ENCODE peak calls at places on chromosomes 6 and 20, in five cellular contexts. One of them, this sample, is unnamed.

GRCh38 chr6:118598324-118598723 is 50.2 kb downstream of the PLN start:
- DNase-seq in MCF 10A: no peak
- DNase-seq in breast epithelium: no peak
- DNase-seq in RWPE1: no peak
- DNase-seq in tibial artery: no peak
- DNase-seq in this sample: no peak

GRCh38 chr6:42527204-42527603 is 36.6 kb upstream of the UBR2 start:
- DNase-seq in MCF 10A: no peak
- DNase-seq in breast epithelium: no peak
- DNase-seq in RWPE1: no peak
- DNase-seq in tibial artery: no peak
- DNase-seq in this sample: no peak

GRCh38 chr6:2434116-2434515 is 188.7 kb upstream of the GMDS start:
- DNase-seq in MCF 10A: peak
- DNase-seq in breast epithelium: no peak
- DNase-seq in RWPE1: peak
- DNase-seq in tibial artery: no peak
- DNase-seq in this sample: no peak

GRCh38 chr6:44151348-44152108 is 7.1 kb upstream of the CAPN11 start:
- DNase-seq in MCF 10A: peak
- DNase-seq in breast epithelium: peak
- DNase-seq in RWPE1: peak
- DNase-seq in tibial artery: peak
- DNase-seq in this sample: no peak

GRCh38 chr6:163585932-163586437 is 171.5 kb downstream of the QKI start:
- DNase-seq in MCF 10A: peak
- DNase-seq in breast epithelium: no peak
- DNase-seq in RWPE1: peak
- DNase-seq in tibial artery: peak
- DNase-seq in this sample: no peak

GRCh38 chr6:25833136-25833535 is 1.3 kb upstream of the SLC17A1 start:
- DNase-seq in MCF 10A: no peak
- DNase-seq in breast epithelium: no peak
- DNase-seq in RWPE1: no peak
- DNase-seq in tibial artery: no peak
- DNase-seq in this sample: no peak

GRCh38 chr6:138105446-138105845 is 1.8 kb downstream of the PERP start:
- DNase-seq in MCF 10A: peak
- DNase-seq in breast epithelium: no peak
- DNase-seq in RWPE1: peak
- DNase-seq in tibial artery: no peak
- DNase-seq in this sample: no peak

GRCh38 chr6:116840091-116840490 is 11.2 kb upstream of the GPRC6A start:
- DNase-seq in MCF 10A: peak
- DNase-seq in breast epithelium: no peak
- DNase-seq in RWPE1: peak
- DNase-seq in tibial artery: no peak
- DNase-seq in this sample: no peak

GRCh38 chr20:18272451-18272850 is 15.9 kb upstream of the ZNF133 start:
- DNase-seq in MCF 10A: peak
- DNase-seq in breast epithelium: no peak
- DNase-seq in RWPE1: no peak
- DNase-seq in tibial artery: peak
- DNase-seq in this sample: no peak

GRCh38 chr20:44006126-44006525 is 91.5 kb downstream of the TOX2 start:
- DNase-seq in MCF 10A: no peak
- DNase-seq in breast epithelium: no peak
- DNase-seq in RWPE1: no peak
- DNase-seq in tibial artery: no peak
- DNase-seq in this sample: peak

GRCh38 chr20:57335392-57335791 is 5.8 kb downstream of the SPO11 start:
- DNase-seq in MCF 10A: peak
- DNase-seq in breast epithelium: no peak
- DNase-seq in RWPE1: peak
- DNase-seq in tibial artery: no peak
- DNase-seq in this sample: no peak

GRCh38 chr6:90256698-90257485 is 39.8 kb downstream of the BACH2 start:
- DNase-seq in MCF 10A: peak
- DNase-seq in breast epithelium: no peak
- DNase-seq in RWPE1: no peak
- DNase-seq in tibial artery: no peak
- DNase-seq in this sample: no peak

GRCh38 chr6:126268087-126268486 is 71.8 kb upstream of the CENPW start:
- DNase-seq in MCF 10A: no peak
- DNase-seq in breast epithelium: no peak
- DNase-seq in RWPE1: no peak
- DNase-seq in tibial artery: no peak
- DNase-seq in this sample: no peak

GRCh38 chr6:36334832-36335459 is 1.7 kb downstream of the BNIP5 start:
- DNase-seq in MCF 10A: no peak
- DNase-seq in breast epithelium: no peak
- DNase-seq in RWPE1: no peak
- DNase-seq in tibial artery: peak
- DNase-seq in this sample: no peak

GRCh38 chr20:23613676-23614075 is 8.0 kb upstream of the CST9 start:
- DNase-seq in MCF 10A: no peak
- DNase-seq in breast epithelium: no peak
- DNase-seq in RWPE1: no peak
- DNase-seq in tibial artery: no peak
- DNase-seq in this sample: no peak

GRCh38 chr6:33298773-33299236 is at the start of gene RGL2:
- DNase-seq in MCF 10A: peak
- DNase-seq in breast epithelium: peak
- DNase-seq in RWPE1: peak
- DNase-seq in tibial artery: peak
- DNase-seq in this sample: no peak

GRCh38 chr6:168310945-168311344 is 8.6 kb downstream of the DACT2 start:
- DNase-seq in MCF 10A: no peak
- DNase-seq in breast epithelium: no peak
- DNase-seq in RWPE1: no peak
- DNase-seq in tibial artery: no peak
- DNase-seq in this sample: no peak

DNA sequence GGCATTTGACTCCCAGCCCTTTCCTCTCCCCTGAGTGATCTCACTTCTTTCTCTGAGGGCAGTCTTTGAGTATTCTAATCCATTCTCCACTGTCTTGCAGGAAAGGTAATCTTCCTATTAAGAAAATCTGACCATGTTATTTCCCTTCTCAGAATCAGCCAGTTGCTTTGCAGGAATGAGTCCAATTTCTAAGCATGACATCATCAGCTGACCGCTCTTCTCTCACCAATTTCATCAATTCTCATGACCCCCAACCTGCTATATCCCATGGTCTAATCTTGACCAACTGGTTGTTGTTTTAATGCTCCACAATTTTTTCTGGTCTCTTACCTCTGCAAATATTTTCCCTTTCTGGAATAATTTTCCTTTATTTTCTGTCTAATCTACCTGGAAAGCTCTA is 73.4 kb downstream of the FAM229B start:
- DNase-seq in MCF 10A: no peak
- DNase-seq in breast epithelium: no peak
- DNase-seq in RWPE1: no peak
- DNase-seq in tibial artery: no peak
- DNase-seq in this sample: no peak
- TF ChIP-seq CTCF in MCF 10A: no peak
- TF ChIP-seq CTCF in breast epithelium: no peak
- TF ChIP-seq CTCF in RWPE1: no peak
- TF ChIP-seq CTCF in tibial artery: no peak
- TF ChIP-seq CTCF in this sample: no peak

GRCh38 chr6:61810047-61810446 is 476.0 kb downstream of the KHDRBS2 start:
- DNase-seq in MCF 10A: no peak
- DNase-seq in breast epithelium: no peak
- DNase-seq in RWPE1: no peak
- DNase-seq in tibial artery: no peak
- DNase-seq in this sample: no peak

DNA sequence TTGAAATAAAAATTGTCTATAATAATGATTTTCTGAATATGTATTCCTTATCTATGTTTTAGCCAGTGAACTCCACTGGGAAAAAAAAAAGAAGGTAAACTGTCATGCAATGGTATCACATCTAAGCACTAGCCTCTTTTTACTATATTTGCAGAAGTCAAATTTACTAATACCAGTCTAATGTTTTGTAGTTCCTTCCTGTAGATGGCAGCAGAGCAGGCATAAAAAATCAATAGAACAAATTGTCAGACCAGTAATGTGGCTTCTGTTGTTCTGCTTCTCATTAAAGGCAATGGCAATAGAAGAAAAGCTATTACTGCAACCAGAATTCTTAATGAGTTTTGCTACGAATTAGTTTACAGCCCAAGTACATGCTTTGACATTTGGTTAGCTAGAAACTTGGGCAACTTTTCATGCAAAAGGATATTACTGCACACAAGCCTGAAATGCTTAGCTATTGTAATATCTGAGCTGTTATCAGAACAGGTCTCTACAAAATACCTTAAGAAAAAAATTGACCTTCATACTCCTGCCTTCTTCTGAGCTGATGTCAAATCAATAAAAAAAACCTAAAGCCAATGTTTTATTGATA is 476.9 kb downstream of the KHDRBS2 start:
- DNase-seq in MCF 10A: peak
- DNase-seq in breast epithelium: no peak
- DNase-seq in RWPE1: peak
- DNase-seq in tibial artery: no peak
- DNase-seq in this sample: no peak
- TF ChIP-seq CTCF in MCF 10A: peak
- TF ChIP-seq CTCF in breast epithelium: no peak
- TF ChIP-seq CTCF in RWPE1: peak
- TF ChIP-seq CTCF in tibial artery: peak
- TF ChIP-seq CTCF in this sample: peak

DNA sequence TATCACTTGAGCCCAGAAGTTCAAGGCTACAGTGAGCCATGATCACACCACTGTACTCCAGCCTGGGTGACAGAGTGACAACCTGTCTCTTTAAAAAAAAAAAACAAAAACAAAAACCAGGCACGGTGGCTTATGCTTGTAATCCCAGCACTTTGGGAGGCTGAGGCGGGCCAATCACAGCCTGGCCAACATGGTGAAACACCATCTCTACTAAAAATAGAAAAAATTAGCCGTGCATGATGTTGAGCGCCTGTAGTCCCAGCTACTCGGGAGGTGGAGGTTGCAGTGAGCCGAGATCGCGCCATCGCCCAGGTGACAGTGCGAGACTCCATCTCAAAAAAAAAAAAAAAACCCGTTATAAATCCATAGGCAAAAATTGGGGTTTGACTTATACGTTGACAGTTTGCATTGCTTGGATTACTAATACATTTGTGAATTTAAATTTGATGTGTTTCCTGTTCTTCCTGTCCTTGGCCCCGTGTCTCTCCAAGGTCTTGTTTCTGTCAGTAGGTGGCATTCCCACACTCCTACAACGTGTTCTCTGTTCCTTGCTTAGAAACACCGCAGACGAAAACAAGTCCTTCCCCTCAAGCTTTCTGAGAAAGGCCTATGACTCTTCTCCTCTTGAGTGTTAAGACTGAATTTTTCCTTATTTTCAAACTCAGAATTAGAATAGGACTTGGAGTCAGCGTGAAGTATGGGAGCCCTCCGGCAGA is 147.0 kb downstream of the DTNBP1 start:
- DNase-seq in MCF 10A: no peak
- DNase-seq in breast epithelium: no peak
- DNase-seq in RWPE1: no peak
- DNase-seq in tibial artery: no peak
- DNase-seq in this sample: no peak
- TF ChIP-seq CTCF in MCF 10A: no peak
- TF ChIP-seq CTCF in breast epithelium: no peak
- TF ChIP-seq CTCF in RWPE1: no peak
- TF ChIP-seq CTCF in tibial artery: no peak
- TF ChIP-seq CTCF in this sample: no peak

DNA sequence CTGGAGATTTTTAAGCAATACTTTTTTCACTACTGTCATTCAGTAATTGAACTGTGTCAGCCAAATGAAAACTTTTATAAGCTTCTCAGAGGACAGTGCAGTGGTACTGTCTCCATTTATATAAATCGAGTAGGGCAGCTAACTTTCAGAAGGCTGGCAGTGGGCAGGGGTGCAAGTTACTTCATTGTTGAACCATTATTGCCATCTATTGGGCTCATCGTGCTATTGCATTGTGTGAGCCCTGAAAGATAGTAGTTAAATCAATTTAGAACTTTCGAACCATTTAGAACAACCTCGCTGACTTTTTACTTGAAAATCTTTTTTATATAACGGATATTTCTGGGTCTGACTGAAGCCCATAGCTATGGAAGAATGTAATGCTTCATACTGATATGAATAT is 347.8 kb upstream of the PLCB4 start:
- DNase-seq in MCF 10A: peak
- DNase-seq in breast epithelium: no peak
- DNase-seq in RWPE1: peak
- DNase-seq in tibial artery: peak
- DNase-seq in this sample: no peak
- TF ChIP-seq CTCF in MCF 10A: peak
- TF ChIP-seq CTCF in breast epithelium: peak
- TF ChIP-seq CTCF in RWPE1: peak
- TF ChIP-seq CTCF in tibial artery: peak
- TF ChIP-seq CTCF in this sample: peak

DNA sequence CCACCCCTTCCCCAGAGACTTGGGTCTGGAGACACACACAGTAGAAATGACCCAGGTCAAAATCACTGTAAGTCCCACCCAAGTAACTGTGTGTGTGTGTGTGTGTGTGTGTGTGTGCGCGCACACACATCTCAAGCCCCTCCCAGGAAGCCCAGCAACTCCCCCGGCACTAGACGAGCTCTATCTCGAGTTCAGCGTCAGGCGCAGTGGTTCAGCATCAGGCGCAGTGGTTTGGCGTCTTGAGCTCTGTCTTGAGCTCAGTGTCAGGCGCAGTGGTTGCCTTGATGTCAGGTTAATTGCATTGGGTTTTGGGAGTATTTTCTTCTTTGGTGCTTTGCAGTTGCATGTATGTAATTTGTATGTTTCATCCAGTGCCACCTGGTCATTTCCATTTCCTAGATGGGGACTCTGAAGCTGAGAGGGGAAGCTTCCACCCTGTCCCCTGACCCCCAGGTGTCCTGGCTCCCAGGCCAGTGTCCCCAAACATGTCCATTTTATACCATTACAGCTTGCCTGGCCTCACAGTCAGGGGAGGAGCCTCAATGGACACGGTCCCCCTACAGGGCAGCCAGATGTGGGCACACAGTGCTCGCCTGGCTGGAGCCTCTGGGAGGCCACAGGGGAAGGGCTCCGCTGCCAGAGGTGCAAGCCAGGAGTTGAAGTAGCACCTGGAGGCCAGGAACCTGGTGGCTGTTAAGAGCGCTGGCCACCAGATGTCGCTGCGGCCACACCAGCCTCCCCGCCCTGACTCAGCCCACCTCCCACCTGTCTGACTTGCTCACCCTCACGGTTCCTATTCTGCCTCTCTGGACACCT is 107.8 kb downstream of the SULF2 start:
- DNase-seq in MCF 10A: peak
- DNase-seq in breast epithelium: no peak
- DNase-seq in RWPE1: peak
- DNase-seq in tibial artery: no peak
- DNase-seq in this sample: no peak
- TF ChIP-seq CTCF in MCF 10A: peak
- TF ChIP-seq CTCF in breast epithelium: peak
- TF ChIP-seq CTCF in RWPE1: peak
- TF ChIP-seq CTCF in tibial artery: peak
- TF ChIP-seq CTCF in this sample: peak

DNA sequence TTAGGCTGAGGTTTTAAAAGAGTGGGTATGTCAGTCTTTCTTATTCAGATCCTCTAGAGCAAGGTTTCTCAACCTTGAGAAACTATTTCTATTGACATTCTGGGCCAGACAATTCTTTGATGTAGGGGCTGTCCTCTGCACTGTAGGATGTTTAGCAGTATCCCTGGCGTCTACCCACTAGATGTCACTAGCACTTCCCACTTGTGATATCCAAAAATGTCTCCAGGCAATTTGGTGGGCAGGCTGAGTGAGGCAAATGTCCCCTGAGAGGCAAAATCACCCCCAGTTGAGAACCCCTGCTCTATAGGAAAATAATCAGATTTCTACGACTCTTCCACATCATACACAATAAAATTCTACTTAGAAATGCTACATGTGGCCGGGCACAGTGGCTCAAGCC is 7.7 kb upstream of the ZKSCAN8 start:
- DNase-seq in MCF 10A: peak
- DNase-seq in breast epithelium: no peak
- DNase-seq in RWPE1: no peak
- DNase-seq in tibial artery: no peak
- DNase-seq in this sample: no peak
- TF ChIP-seq CTCF in MCF 10A: peak
- TF ChIP-seq CTCF in breast epithelium: no peak
- TF ChIP-seq CTCF in RWPE1: peak
- TF ChIP-seq CTCF in tibial artery: peak
- TF ChIP-seq CTCF in this sample: peak

This sample was measured in chondrocyte.